ENCODE peak calls at places on chromosomes 4 and X, in eight cellular contexts. I is mucosa of descending colon, M is BE2C, Z is WERI-Rb-1, L is astrocyte of the spinal cord, C is IMR-90, Y is fibroblast of lung, E is tibial nerve. R is an unnamed sample.

GRCh38 chr4:31045724-31046318 is 325.7 kb downstream of the PCDH7 start:
- DNase-seq in I (no peak), M (peak), Z (peak), L (peak), C (peak), Y (peak), E (no peak), R (no peak)

GRCh38 chrX:150477364-150477763 is 91.1 kb upstream of the MTM1 start:
- DNase-seq in I (no peak), M (no peak), Z (no peak), L (no peak), C (no peak), Y (no peak), E (no peak), R (no peak)

GRCh38 chr4:26030780-26031179 is 116.8 kb downstream of the SMIM20 start:
- DNase-seq in I (no peak), M (no peak), Z (no peak), L (no peak), C (no peak), Y (no peak), E (no peak), R (no peak)

GRCh38 chr4:182906786-182907185 is 10.4 kb downstream of the DCTD start:
- DNase-seq in I (no peak), M (no peak), Z (no peak), L (no peak), C (peak), Y (no peak), E (no peak), R (no peak)

GRCh38 chrX:155923200-155923599 is 42.1 kb downstream of the VAMP7 start:
- DNase-seq in I (no peak), M (no peak), Z (no peak), L (no peak), C (no peak), Y (no peak), E (no peak), R (no peak)

GRCh38 chr4:112231779-112232713 is at the start of gene AP1AR:
- DNase-seq in I (peak), M (peak), Z (peak), L (peak), C (peak), Y (peak), E (peak), R (peak)

GRCh38 chr4:150231108-150231770 is 153.0 kb downstream of the DCLK2 start:
- DNase-seq in I (no peak), M (no peak), Z (no peak), L (no peak), C (peak), Y (peak), E (no peak), R (no peak)

GRCh38 chr4:32789026-32789608 is 2068.9 kb downstream of the PCDH7 start:
- DNase-seq in I (no peak), M (no peak), Z (no peak), L (peak), C (no peak), Y (peak), E (no peak), R (no peak)

GRCh38 chr4:89572224-89572858 is 264.6 kb downstream of the SNCA start:
- DNase-seq in I (no peak), M (no peak), Z (no peak), L (peak), C (no peak), Y (no peak), E (no peak), R (no peak)

GRCh38 chr4:952881-953573 is 20.3 kb downstream of the DGKQ start:
- DNase-seq in I (peak), M (no peak), Z (no peak), L (no peak), C (no peak), Y (no peak), E (no peak), R (peak)

GRCh38 chrX:41116948-41117347 is 31.7 kb downstream of the USP9X start:
- DNase-seq in I (no peak), M (no peak), Z (no peak), L (no peak), C (no peak), Y (no peak), E (no peak), R (no peak)

GRCh38 chr4:146436423-146437162 is 85.1 kb downstream of the SLC10A7 start:
- DNase-seq in I (no peak), M (no peak), Z (no peak), L (peak), C (peak), Y (peak), E (no peak), R (peak)

GRCh38 chr4:86855572-86855971 is 6.4 kb upstream of the SLC10A6 start:
- DNase-seq in I (no peak), M (no peak), Z (no peak), L (peak), C (peak), Y (no peak), E (no peak), R (no peak)

GRCh38 chrX:133544105-133544504 is 128.8 kb upstream of the GPC4 start:
- DNase-seq in I (no peak), M (no peak), Z (no peak), L (peak), C (peak), Y (peak), E (no peak), R (peak)

GRCh38 chrX:113330416-113330815 is 489.8 kb upstream of the AMOT start:
- DNase-seq in I (no peak), M (no peak), Z (no peak), L (no peak), C (no peak), Y (no peak), E (no peak), R (no peak)

GRCh38 chrX:66728818-66729271 is 90.0 kb upstream of the EDA2R start:
- DNase-seq in I (peak), M (no peak), Z (peak), L (peak), C (peak), Y (peak), E (peak), R (peak)

GRCh38 chr4:124066579-124066978 is 646.0 kb downstream of the ANKRD50 start:
- DNase-seq in I (no peak), M (no peak), Z (no peak), L (no peak), C (peak), Y (no peak), E (no peak), R (no peak)

GRCh38 chr4:99868126-99868596 is 26.1 kb downstream of the LAMTOR3 start:
- DNase-seq in I (no peak), M (no peak), Z (no peak), L (peak), C (peak), Y (peak), E (no peak), R (no peak)

GRCh38 chr4:1856920-1857699 is 1.2 kb upstream of the LETM1 start:
- DNase-seq in I (peak), M (no peak), Z (peak), L (no peak), C (no peak), Y (no peak), E (no peak), R (peak)

GRCh38 chr4:155008389-155008788 is 200.0 kb upstream of the NPY2R start:
- DNase-seq in I (no peak), M (no peak), Z (no peak), L (no peak), C (no peak), Y (no peak), E (no peak), R (no peak)

GRCh38 chr4:113064244-113064643 is 14.8 kb downstream of the ANK2 start:
- DNase-seq in I (no peak), M (no peak), Z (peak), L (no peak), C (no peak), Y (no peak), E (no peak), R (no peak)

GRCh38 chr4:164876680-164877324 is at the start of gene APELA:
- DNase-seq in I (no peak), M (no peak), Z (no peak), L (no peak), C (no peak), Y (no peak), E (no peak), R (no peak)

GRCh38 chr4:183468210-183469095 is 24.0 kb downstream of the CDKN2AIP start:
- DNase-seq in I (no peak), M (no peak), Z (no peak), L (no peak), C (peak), Y (peak), E (no peak), R (no peak)

GRCh38 chr4:137226900-137227299 is 305.4 kb downstream of the PCDH18 start:
- DNase-seq in I (no peak), M (no peak), Z (peak), L (no peak), C (peak), Y (peak), E (no peak), R (no peak)

GRCh38 chrX:35380808-35381700 is 417.1 kb upstream of the MAGEB16 start:
- DNase-seq in I (no peak), M (peak), Z (no peak), L (peak), C (peak), Y (peak), E (no peak), R (no peak)

GRCh38 chr4:48813984-48814383 is 16.9 kb upstream of the OCIAD1 start:
- DNase-seq in I (no peak), M (no peak), Z (peak), L (no peak), C (no peak), Y (no peak), E (no peak), R (no peak)

GRCh38 chrX:128992107-128992971 is 531.0 kb downstream of the SMARCA1 start:
- DNase-seq in I (no peak), M (peak), Z (peak), L (no peak), C (no peak), Y (no peak), E (no peak), R (peak)

GRCh38 chr4:72006576-72006975 is 25.2 kb upstream of the NPFFR2 start:
- DNase-seq in I (no peak), M (no peak), Z (no peak), L (peak), C (peak), Y (no peak), E (no peak), R (no peak)

GRCh38 chr4:163681208-163681821 is 186.8 kb downstream of the TMA16 start:
- DNase-seq in I (no peak), M (peak), Z (peak), L (peak), C (peak), Y (peak), E (peak), R (peak)

GRCh38 chrX:103779156-103779555 is 2.5 kb downstream of the PLP1 start:
- DNase-seq in I (no peak), M (peak), Z (no peak), L (peak), C (no peak), Y (no peak), E (no peak), R (no peak)

GRCh38 chr4:41360911-41361830 is 104.4 kb downstream of the UCHL1 start:
- DNase-seq in I (peak), M (peak), Z (peak), L (peak), C (no peak), Y (peak), E (no peak), R (peak)

GRCh38 chr4:73868206-73869129 is 725 bp upstream of the CXCL1 start:
- DNase-seq in I (peak), M (no peak), Z (peak), L (peak), C (no peak), Y (peak), E (no peak), R (no peak)

GRCh38 chr4:122948671-122949070 is 26.3 kb upstream of the NUDT6 start:
- DNase-seq in I (no peak), M (no peak), Z (no peak), L (no peak), C (no peak), Y (no peak), E (no peak), R (no peak)

GRCh38 chrX:54819201-54819600 is 11.7 kb downstream of the MAGED2 start:
- DNase-seq in I (no peak), M (no peak), Z (no peak), L (no peak), C (no peak), Y (no peak), E (no peak), R (no peak)

GRCh38 chr4:145347684-145348083 is 134.0 kb upstream of the SMAD1 start:
- DNase-seq in I (no peak), M (no peak), Z (no peak), L (peak), C (peak), Y (peak), E (no peak), R (peak)

GRCh38 chrX:100750901-100751300 is 19.0 kb upstream of the SYTL4 start:
- DNase-seq in I (no peak), M (no peak), Z (no peak), L (no peak), C (no peak), Y (no peak), E (no peak), R (no peak)

GRCh38 chr4:53653484-53654053 is 62.3 kb upstream of the LNX1 start:
- DNase-seq in I (peak), M (peak), Z (no peak), L (peak), C (peak), Y (peak), E (no peak), R (no peak)
- TF ChIP-seq CTCF in I (no peak), M (peak), Z (no peak), L (no peak), C (no peak), Y (no peak), E (no peak), R (peak)

GRCh38 chrX:12867746-12868145 is 874 bp downstream of the TLR7 start:
- DNase-seq in I (no peak), M (no peak), Z (no peak), L (no peak), C (no peak), Y (no peak), E (no peak), R (no peak)
- H3K4me3 ChIP-seq in I (no peak), M (no peak), Z (no peak), L (no peak), C (no peak), Y (no peak), E (no peak), R (no peak)

GRCh38 chr4:4507923-4508322 is 33.9 kb downstream of the STX18 start:
- DNase-seq in I (no peak), M (no peak), Z (no peak), L (peak), C (no peak), Y (no peak), E (no peak), R (peak)
- TF ChIP-seq CTCF in I (no peak), M (peak), Z (peak), L (peak), C (peak), Y (peak), E (peak), R (peak)

GRCh38 chrX:124231454-124231853 is 101.0 kb upstream of the TEX13D start:
- DNase-seq in I (no peak), M (no peak), Z (no peak), L (no peak), C (no peak), Y (no peak), E (no peak), R (no peak)
- H3K4me3 ChIP-seq in I (no peak), M (no peak), Z (no peak), L (no peak), C (no peak), Y (no peak), E (no peak), R (no peak)

DNA sequence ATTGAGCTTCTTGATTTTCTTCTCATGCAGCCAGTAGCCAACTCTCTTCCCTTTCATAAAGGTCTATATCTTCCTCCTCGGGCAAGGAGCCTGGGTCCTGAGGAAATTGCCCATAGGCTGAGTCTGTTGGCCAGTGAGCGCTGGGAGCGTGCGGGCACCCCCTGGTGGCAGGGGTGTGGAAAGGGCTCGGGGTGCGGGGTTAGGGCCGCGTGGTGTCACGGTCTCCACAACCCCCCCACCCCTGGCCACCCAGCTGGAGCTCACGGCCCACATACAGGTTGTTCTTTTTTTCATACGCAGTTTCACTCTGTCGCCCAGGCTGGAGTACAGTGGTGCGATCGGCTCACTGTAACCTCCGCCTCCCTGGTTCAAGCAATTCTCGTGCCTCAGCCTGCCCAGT is 13.1 kb downstream of the RBM10 start:
- DNase-seq in I (no peak), M (no peak), Z (no peak), L (no peak), C (no peak), Y (no peak), E (no peak), R (peak)
- TF ChIP-seq CTCF in I (no peak), M (no peak), Z (peak), L (no peak), C (no peak), Y (no peak), E (no peak), R (no peak)

DNA sequence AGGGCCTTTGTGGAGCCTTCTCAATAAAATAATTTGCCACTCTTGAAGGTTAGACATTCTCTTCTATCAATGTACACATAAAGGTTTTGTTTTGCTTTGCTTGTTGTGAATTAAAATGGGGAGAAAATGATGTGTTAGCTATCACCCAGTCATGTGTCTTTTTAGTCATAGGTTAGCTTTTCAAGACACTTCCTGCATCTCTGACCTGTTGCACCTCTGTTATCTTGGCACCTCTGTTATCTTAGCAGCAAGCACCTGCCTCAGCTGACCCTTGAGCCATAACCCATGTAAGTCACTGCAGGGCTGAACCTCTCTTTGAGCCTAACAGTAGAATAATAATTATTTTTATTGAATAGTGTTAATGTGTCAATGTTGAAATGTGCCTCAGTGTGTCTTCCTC is 1.0 kb downstream of the TMEM144 start:
- DNase-seq in I (peak), M (no peak), Z (no peak), L (no peak), C (no peak), Y (no peak), E (no peak), R (no peak)
- H3K4me3 ChIP-seq in I (no peak), M (no peak), Z (peak), L (peak), C (no peak), Y (peak), E (no peak), R (peak)

DNA sequence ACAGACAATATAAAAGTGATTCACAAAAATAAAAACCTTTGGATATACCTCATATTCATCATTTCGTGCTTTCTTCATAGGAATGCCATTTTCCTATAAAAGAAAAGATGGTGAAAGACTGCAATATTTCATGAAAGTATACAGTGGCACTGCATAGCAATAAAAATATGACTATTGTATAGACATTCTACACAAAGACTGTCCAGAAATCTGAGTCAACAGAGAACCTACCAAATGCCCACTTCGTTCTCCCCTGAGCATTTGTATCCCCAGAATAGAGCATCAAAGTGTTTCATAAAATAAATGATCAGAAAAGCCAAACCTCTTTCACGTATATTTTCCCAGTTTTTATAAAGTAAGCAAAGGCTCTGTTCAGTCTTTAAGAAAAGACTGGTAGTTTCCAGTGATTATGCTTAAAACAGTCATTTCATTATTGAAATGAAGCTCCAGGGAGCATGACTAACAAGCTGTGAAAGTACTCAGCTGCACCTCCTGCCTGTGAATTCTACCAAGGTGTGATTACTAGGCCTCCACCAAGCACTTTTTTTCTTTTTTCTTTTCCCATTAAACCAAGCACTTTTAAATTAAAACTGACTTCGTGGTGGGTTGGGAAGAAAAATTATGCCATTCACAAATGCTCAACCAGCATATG is 20.2 kb downstream of the PPA2 start:
- DNase-seq in I (no peak), M (no peak), Z (no peak), L (no peak), C (no peak), Y (no peak), E (no peak), R (no peak)
- TF ChIP-seq CTCF in I (no peak), M (no peak), Z (no peak), L (no peak), C (no peak), Y (no peak), E (no peak), R (no peak)

DNA sequence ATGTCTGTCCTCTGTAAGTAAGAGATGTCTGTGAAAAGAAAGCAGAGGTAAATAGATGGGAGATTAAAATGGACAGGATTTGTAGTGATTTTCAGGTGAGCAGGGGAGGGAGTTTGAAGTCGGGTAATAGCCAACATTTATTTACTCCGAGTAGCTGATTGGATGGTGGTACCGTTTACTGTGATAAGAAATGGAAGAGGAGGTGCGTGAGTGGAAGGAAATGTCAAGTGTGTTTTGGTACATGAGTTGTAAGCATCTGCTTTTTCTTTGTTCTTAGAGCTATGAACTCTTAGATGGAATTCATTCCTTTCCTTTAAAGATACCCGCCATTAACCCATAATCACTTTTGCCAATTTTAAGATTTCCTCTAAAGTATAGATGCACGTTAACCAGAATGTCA is 45.5 kb downstream of the SGMS2 start:
- DNase-seq in I (no peak), M (no peak), Z (no peak), L (no peak), C (no peak), Y (no peak), E (no peak), R (no peak)
- H3K4me3 ChIP-seq in I (no peak), M (no peak), Z (no peak), L (no peak), C (no peak), Y (no peak), E (no peak), R (no peak)

DNA sequence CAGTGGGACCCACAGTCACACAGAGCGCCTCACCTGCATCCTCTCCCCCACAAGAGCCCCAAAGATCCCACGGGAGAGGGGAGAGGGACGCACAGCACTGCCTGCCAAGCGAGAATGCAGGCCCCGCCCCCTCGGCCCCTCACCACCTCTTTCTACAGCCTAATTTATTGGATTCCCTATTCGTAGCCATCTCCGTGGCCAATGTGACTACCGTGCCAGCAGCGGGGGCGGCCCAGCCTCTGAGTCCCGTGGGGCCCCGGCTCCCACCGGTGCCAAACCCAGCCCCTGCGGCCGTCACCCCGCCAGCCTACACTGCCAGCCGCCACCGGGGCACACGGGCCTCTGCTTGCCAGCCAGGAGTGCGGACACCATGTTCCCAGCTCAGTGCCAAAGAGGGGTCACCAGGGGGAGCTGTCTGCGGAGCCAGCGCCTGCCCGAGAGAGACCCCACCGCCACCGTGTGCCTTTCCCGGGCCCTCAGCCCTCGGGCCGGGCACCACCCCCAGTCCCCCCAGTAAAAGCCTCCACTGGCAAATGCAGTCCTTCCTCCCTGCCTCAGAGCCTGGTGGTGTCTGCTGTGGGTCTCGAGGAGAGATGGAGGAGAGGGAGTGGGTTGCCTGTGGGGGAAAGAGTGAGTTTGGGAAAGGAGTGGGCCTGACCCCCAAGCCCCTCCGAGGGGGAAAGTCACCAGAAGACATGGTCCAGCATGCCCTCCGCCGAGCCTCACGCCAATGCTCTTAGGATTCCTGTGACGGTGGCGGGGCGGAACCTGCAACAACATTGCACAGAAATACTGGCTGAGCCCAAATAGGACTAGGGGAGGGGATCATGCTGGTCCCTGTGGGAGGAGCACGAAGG is 19.6 kb upstream of the PLXNB3 start:
- DNase-seq in I (peak), M (peak), Z (peak), L (no peak), C (no peak), Y (no peak), E (no peak), R (peak)
- TF ChIP-seq CTCF in I (no peak), M (peak), Z (peak), L (peak), C (peak), Y (no peak), E (peak), R (no peak)

R was measured in osteoblast.